ENCODE peak calls at places on chromosomes 4 and X, in five cellular contexts. U is NCI-H2029 treated with DMSO at 0.1 percent for 48 hours, R is NCI-H446, S is GM03348, J is Right ventricle myocardium superior. G is an unnamed sample.

GRCh38 chrX:119468186-119468929 is at the start of gene SLC25A5:
- DNase-seq in R (peak), S (peak), U (peak), J (peak), G (peak)

GRCh38 chr4:106971586-106971985 is 64.5 kb downstream of the DKK2 start:
- DNase-seq in R (no peak), J (no peak), S (no peak), U (no peak), G (no peak)

GRCh38 chr4:18106620-18107019 is 85.1 kb upstream of the LCORL start:
- DNase-seq in R (no peak), J (no peak), U (no peak), S (no peak), G (no peak)

GRCh38 chrX:16718824-16719333 is 533 bp upstream of the SYAP1 start:
- DNase-seq in R (no peak), S (no peak), J (no peak), U (no peak), G (no peak)

GRCh38 chrX:46811101-46811500 is 25.7 kb upstream of the RP2 start:
- DNase-seq in S (peak), U (no peak), J (no peak), R (no peak), G (no peak)

GRCh38 chrX:48521353-48522243 is at the start of gene EBP:
- DNase-seq in J (peak), S (peak), R (peak), U (peak), G (peak)

GRCh38 chrX:638482-639131 is 8.0 kb downstream of the SHOX start:
- DNase-seq in S (no peak), U (no peak), R (no peak), J (no peak), G (peak)

GRCh38 chrX:46325312-46325877 is 219.8 kb downstream of the ZNF674 start:
- DNase-seq in S (peak), R (no peak), J (no peak), U (no peak), G (no peak)

GRCh38 chr4:53914313-53915016 is 149.9 kb downstream of the CHIC2 start:
- DNase-seq in U (no peak), S (peak), J (no peak), R (no peak), G (no peak)

GRCh38 chr4:40055873-40056721 is 553 bp upstream of the N4BP2 start:
- DNase-seq in J (peak), S (peak), U (no peak), R (peak), G (peak)

GRCh38 chr4:86706923-86707597 is 112.9 kb downstream of the PTPN13 start:
- DNase-seq in U (no peak), R (no peak), J (no peak), S (peak), G (no peak)

GRCh38 chrX:154463611-154464220 is 5.6 kb downstream of the PLXNA3 start:
- DNase-seq in S (no peak), R (no peak), U (no peak), J (no peak), G (no peak)

GRCh38 chr4:168269879-168270278 is 48.7 kb downstream of the DDX60 start:
- DNase-seq in R (no peak), U (peak), J (no peak), S (no peak), G (no peak)

G was measured in right lobe of liver.